ENCODE peak calls at places on chromosomes 11 and 22, in five cellular contexts. F, R, H, E and T are unnamed samples.

GRCh38 chr11:128232588-128232987 is 354.8 kb downstream of the ETS1 start:
- DNase-seq in F (no peak), R (no peak), H (no peak), E (no peak), T (no peak)

GRCh38 chr11:131025020-131025419 is 108.7 kb upstream of the SNX19 start:
- DNase-seq in F (no peak), R (peak; percentile 15), H (peak; percentile 12), E (peak; percentile 29), T (peak; percentile 25)

GRCh38 chr22:38853149-38853548 is 9.3 kb upstream of the NPTXR start:
- DNase-seq in F (no peak), R (no peak), H (no peak), E (no peak), T (no peak)

GRCh38 chr11:1988667-1989317 is 8.8 kb downstream of the H19 start:
- DNase-seq in F (no peak), R (peak; percentile 50), H (no peak), E (no peak), T (no peak)

GRCh38 chr22:45237065-45237990 is 3.4 kb downstream of the KIAA0930 start:
- DNase-seq in F (no peak), R (peak; percentile 20), H (no peak), E (no peak), T (no peak)

GRCh38 chr11:62830904-62831519 is 839 bp downstream of the STX5 start:
- DNase-seq in F (no peak), R (peak; percentile 73), H (no peak), E (no peak), T (no peak)

GRCh38 chr11:94815705-94816344 is 47.7 kb downstream of the AMOTL1 start:
- DNase-seq in F (no peak), R (peak; percentile 9), H (no peak), E (no peak), T (no peak)

GRCh38 chr11:29328961-29329441 is 687.8 kb downstream of the KCNA4 start:
- DNase-seq in F (no peak), R (no peak), H (peak; percentile 7), E (peak; percentile 70), T (no peak)

GRCh38 chr11:113363996-113364641 is 23.5 kb upstream of the ANKK1 start:
- DNase-seq in F (no peak), R (no peak), H (no peak), E (no peak), T (no peak)

GRCh38 chr11:107490836-107491235 is 33.2 kb upstream of the CWF19L2 start:
- DNase-seq in F (no peak), R (no peak), H (no peak), E (no peak), T (no peak)

GRCh38 chr11:114280696-114281095 is 15.5 kb upstream of the NNMT start:
- DNase-seq in F (no peak), R (peak; percentile 75), H (peak; percentile 85), E (peak; percentile 65), T (peak; percentile 65)

GRCh38 chr11:876550-876949 is 33.9 kb downstream of the TSPAN4 start:
- DNase-seq in F (no peak), R (no peak), H (no peak), E (no peak), T (no peak)

GRCh38 chr11:110518809-110519514 is 89.2 kb downstream of the FDX1 start:
- DNase-seq in F (no peak), R (no peak), H (no peak), E (no peak), T (no peak)

GRCh38 chr11:7999795-8000194 is 12.7 kb downstream of the EIF3F start:
- DNase-seq in F (no peak), R (no peak), H (no peak), E (no peak), T (no peak)

GRCh38 chr11:21133244-21133643 is 463.9 kb downstream of the NELL1 start:
- DNase-seq in F (no peak), R (no peak), H (no peak), E (no peak), T (no peak)

GRCh38 chr11:60363542-60364525 is 14.5 kb upstream of the MS4A7 start:
- DNase-seq in F (peak; percentile 3), R (peak; percentile 71), H (peak; percentile 72), E (no peak), T (peak; percentile 2)

GRCh38 chr11:134483857-134484256 is 71.8 kb upstream of the B3GAT1 start:
- DNase-seq in F (no peak), R (no peak), H (no peak), E (no peak), T (no peak)

GRCh38 chr11:103883856-103884255 is 152.6 kb upstream of the DDI1 start:
- DNase-seq in F (no peak), R (no peak), H (no peak), E (no peak), T (no peak)

GRCh38 chr22:49592780-49593501 is 234.7 kb downstream of the BRD1 start:
- DNase-seq in F (no peak), R (no peak), H (no peak), E (no peak), T (no peak)